ENCODE peak calls at places on chromosomes 11 and 22, in four cellular contexts. Z is suprapubic skin, O is AG09309, W is left lung. R is an unnamed sample.

GRCh38 chr11:36123353-36124220 is 165.6 kb downstream of the COMMD9 start:
- DNase-seq in Z (no peak), O (no peak), W (no peak), R (no peak)

GRCh38 chr11:75814369-75814685 is 683 bp upstream of the UVRAG start:
- DNase-seq in Z (no peak), W (no peak), O (no peak), R (no peak)

GRCh38 chr22:21665047-21665851 is 563 bp upstream of the PPIL2 start:
- DNase-seq in W (no peak), Z (no peak), O (no peak), R (no peak)

GRCh38 chr22:41830174-41830573 is 2.7 kb upstream of the SREBF2 start:
- DNase-seq in Z (no peak), W (no peak), O (no peak), R (no peak)

GRCh38 chr22:33772793-33773192 is 147.5 kb downstream of the LARGE1 start:
- DNase-seq in O (no peak), Z (no peak), W (no peak), R (no peak)

GRCh38 chr11:73141031-73141308 is 1.1 kb downstream of the FCHSD2 start:
- DNase-seq in W (peak), Z (no peak), O (no peak), R (no peak)

GRCh38 chr11:122186439-122187080 is 70.5 kb upstream of the BLID start:
- DNase-seq in Z (no peak), O (peak), W (no peak), R (no peak)

GRCh38 chr11:13955971-13956421 is 6.5 kb upstream of the SPON1 start:
- DNase-seq in O (peak), Z (no peak), W (peak), R (no peak)

GRCh38 chr11:15258433-15259350 is 144.0 kb downstream of the INSC start:
- DNase-seq in Z (no peak), O (no peak), W (no peak), R (no peak)

GRCh38 chr22:38290347-38290746 is 17.5 kb upstream of the TMEM184B start:
- DNase-seq in Z (no peak), W (no peak), O (no peak), R (no peak)

GRCh38 chr11:119315139-119316016 is 1.6 kb downstream of the MCAM start:
- DNase-seq in W (no peak), Z (no peak), O (no peak), R (no peak)

GRCh38 chr11:11016943-11017342 is 159.1 kb upstream of the ZBED5 start:
- DNase-seq in O (no peak), W (no peak), Z (no peak), R (no peak)

GRCh38 chr11:23320131-23320530 is 459.9 kb upstream of the CCDC179 start:
- DNase-seq in O (no peak), Z (no peak), W (no peak), R (no peak)

GRCh38 chr11:30855383-30856006 is 269.3 kb upstream of the MPPED2 start:
- DNase-seq in W (no peak), Z (no peak), O (no peak), R (no peak)
- TF ChIP-seq CTCF in W (no peak), Z (peak), O (no peak), R (peak)

GRCh38 chr11:45083544-45084087 is 62.8 kb upstream of the PRDM11 start:
- DNase-seq in O (no peak), W (no peak), Z (no peak), R (no peak)
- TF ChIP-seq CTCF in O (peak), W (no peak), Z (no peak), R (peak)

GRCh38 chr11:1573847-1574255 is 1.8 kb upstream of the DUSP8 start:
- DNase-seq in O (no peak), Z (no peak), W (peak), R (no peak)

GRCh38 chr11:1573077-1573846 is 1.2 kb upstream of the DUSP8 start:
- DNase-seq in Z (no peak), W (no peak), O (no peak), R (no peak)

GRCh38 chr11:1572200-1573076 is at the start of gene DUSP8:
- DNase-seq in Z (peak), O (no peak), W (peak), R (peak)

GRCh38 chr11:1576825-1577224 is 4.8 kb upstream of the DUSP8 start:
- DNase-seq in Z (no peak), O (no peak), W (no peak), R (no peak)

GRCh38 chr11:1574256-1575242 is 2.5 kb upstream of the DUSP8 start:
- DNase-seq in Z (no peak), O (no peak), W (no peak), R (peak)
- TF ChIP-seq CTCF in Z (peak), O (peak), W (peak), R (peak)

DNA sequence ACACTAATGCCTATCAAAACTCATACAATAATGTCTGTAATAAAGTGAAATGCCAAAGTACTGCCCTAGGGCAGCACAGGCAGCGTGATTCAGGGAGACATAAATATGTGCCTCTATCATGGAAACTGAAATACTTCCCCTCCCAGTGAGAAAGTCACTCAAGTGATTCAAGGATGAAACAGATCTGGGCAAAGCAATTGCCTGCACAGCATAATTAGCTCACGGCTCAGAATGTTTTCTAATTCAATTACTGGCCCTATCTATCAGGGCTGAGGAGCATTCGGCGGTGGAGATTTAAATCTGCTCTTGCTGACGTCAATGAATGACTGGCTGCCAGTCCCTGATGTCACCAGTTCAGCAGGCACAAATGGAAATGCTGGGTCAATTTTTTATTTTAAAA is 27.7 kb upstream of the PPP2R1B start:
- DNase-seq in W (no peak), Z (no peak), O (peak), R (no peak)
- TF ChIP-seq CTCF in W (no peak), Z (no peak), O (no peak), R (no peak)

DNA sequence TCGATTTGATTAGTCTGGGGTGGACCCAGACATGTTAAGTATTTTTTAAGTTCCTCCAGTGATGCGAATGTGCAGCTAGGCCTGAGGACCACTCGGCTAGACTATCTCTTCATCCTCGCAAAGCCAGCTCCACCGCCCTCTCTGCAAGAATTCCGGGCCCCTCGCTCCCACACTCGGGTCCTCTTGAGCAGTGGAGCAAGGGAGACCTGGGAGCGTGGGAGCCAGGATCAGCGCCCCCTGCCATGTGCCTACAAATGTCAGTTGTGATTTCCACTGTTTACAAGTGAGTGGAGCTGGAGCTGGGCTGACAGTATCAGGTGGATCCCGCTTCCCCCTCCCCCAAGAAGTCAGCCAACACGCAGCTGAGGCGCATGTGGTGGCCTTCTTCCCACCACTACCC is 6.7 kb downstream of the B3GNT6 start:
- DNase-seq in W (no peak), O (no peak), Z (no peak), R (no peak)
- TF ChIP-seq CTCF in W (no peak), O (no peak), Z (no peak), R (no peak)